ENCODE peak calls at places on chromosomes 6 and 20, in seven cellular contexts. N is SW480; B is HepG2; C is activated naive CD8-positive, alpha-beta T cell treated with anti-CD3 and anti-CD28 coated beads for 36 hours; G is glutamatergic neuron; P is NCI-H1092 treated with DMSO at 0.1 percent for 48 hours; Z is T-helper 2 cell. M is an unnamed sample.

GRCh38 chr6:80003841-80004198 is 629 bp upstream of the TTK start:
- DNase-seq in Z (peak; percentile 78), C (no peak), G (peak; percentile 31), P (peak; percentile 44), B (no peak), N (peak; percentile 13), M (no peak)

GRCh38 chr6:127716425-127716930 is 139.5 kb downstream of the C6orf58 start:
- DNase-seq in C (no peak), Z (no peak), G (no peak), N (no peak), P (no peak), B (no peak), M (no peak)

GRCh38 chr20:18443841-18444240 is 23.0 kb downstream of the DZANK1 start:
- DNase-seq in G (no peak), B (no peak), N (no peak), C (no peak), P (peak; percentile 12), Z (no peak), M (no peak)

GRCh38 chr6:40714576-40715500 is 127.7 kb upstream of the LRFN2 start:
- DNase-seq in N (peak; percentile 16), G (no peak), B (peak; percentile 97), P (peak; percentile 56), C (no peak), Z (no peak), M (peak; percentile 96)

GRCh38 chr6:44464527-44465310 is 77.2 kb downstream of the CDC5L start:
- DNase-seq in G (no peak), B (peak; percentile 51), Z (no peak), C (no peak), N (no peak), P (no peak), M (no peak)

GRCh38 chr20:37941332-37941731 is 38.4 kb downstream of the VSTM2L start:
- DNase-seq in Z (no peak), C (no peak), B (peak; percentile 69), N (no peak), P (no peak), G (no peak), M (no peak)

GRCh38 chr6:165659945-165660862 is 2.8 kb downstream of the PDE10A start:
- DNase-seq in P (peak; percentile 67), B (no peak), N (no peak), Z (no peak), C (no peak), G (peak; percentile 56), M (no peak)

GRCh38 chr6:92364948-92365386 is 1054.4 kb downstream of the EPHA7 start:
- DNase-seq in N (no peak), C (no peak), Z (no peak), B (peak; percentile 96), G (no peak), P (no peak), M (peak; percentile 19)

GRCh38 chr20:57653546-57653900 is 33.3 kb upstream of the ZBP1 start:
- DNase-seq in P (no peak), B (no peak), Z (no peak), G (no peak), C (no peak), N (no peak), M (no peak)

GRCh38 chr20:50670126-50670862 is 21.0 kb downstream of the RIPOR3 start:
- DNase-seq in N (peak; percentile 47), Z (no peak), G (no peak), B (peak; percentile 89), C (no peak), P (no peak), M (no peak)

GRCh38 chr6:11992086-11992485 is 20.0 kb upstream of the HIVEP1 start:
- DNase-seq in B (no peak), G (no peak), P (no peak), N (no peak), Z (no peak), C (no peak), M (peak; percentile 12)

GRCh38 chr6:127366281-127367022 is 23.0 kb upstream of the ECHDC1 start:
- DNase-seq in P (no peak), Z (no peak), G (no peak), C (no peak), N (peak; percentile 33), B (no peak), M (no peak)

GRCh38 chr6:30062471-30063178 is 1.6 kb downstream of the POLR1H start:
- DNase-seq in N (no peak), B (no peak), P (no peak), Z (no peak), G (no peak), C (no peak), M (no peak)

GRCh38 chr6:102907181-102907580 is 1513.7 kb downstream of the GRIK2 start:
- DNase-seq in N (no peak), G (no peak), B (no peak), P (no peak), C (no peak), Z (no peak), M (peak; percentile 16)

GRCh38 chr6:40807484-40807883 is 220.3 kb upstream of the LRFN2 start:
- DNase-seq in C (no peak), P (no peak), B (no peak), N (no peak), Z (no peak), G (no peak), M (no peak)